ENCODE peak calls at places on chromosomes 11 and 22, in eight cellular contexts. One of them, this sample, is unnamed.

GRCh38 chr22:21634844-21635243 is 2.3 kb downstream of the CCDC116 start:
- DNase-seq in colonic mucosa: no peak
- DNase-seq in OCI-LY7: no peak
- DNase-seq in cardiac muscle cell: no peak
- DNase-seq in choroid plexus epithelial cell: no peak
- DNase-seq in fibroblast of lung: no peak
- DNase-seq in heart left ventricle: peak; percentile 55
- DNase-seq in uterus: no peak
- DNase-seq in this sample: no peak

GRCh38 chr22:43090130-43090789 is 1.1 kb upstream of the TTLL1 start:
- DNase-seq in cardiac muscle cell: peak; percentile 90
- DNase-seq in fibroblast of lung: peak; percentile 89
- DNase-seq in colonic mucosa: peak; percentile 60
- DNase-seq in uterus: peak; percentile 58
- DNase-seq in OCI-LY7: peak; percentile 87
- DNase-seq in heart left ventricle: no peak
- DNase-seq in choroid plexus epithelial cell: peak; percentile 95
- DNase-seq in this sample: peak; percentile 50

GRCh38 chr11:3229673-3230630 is 2.3 kb downstream of the MRGPRE start:
- DNase-seq in OCI-LY7: no peak
- DNase-seq in uterus: no peak
- DNase-seq in colonic mucosa: no peak
- DNase-seq in choroid plexus epithelial cell: no peak
- DNase-seq in cardiac muscle cell: no peak
- DNase-seq in fibroblast of lung: no peak
- DNase-seq in heart left ventricle: no peak
- DNase-seq in this sample: no peak

GRCh38 chr11:109043318-109043717 is 378.4 kb downstream of the DDX10 start:
- DNase-seq in OCI-LY7: no peak
- DNase-seq in heart left ventricle: no peak
- DNase-seq in colonic mucosa: no peak
- DNase-seq in fibroblast of lung: no peak
- DNase-seq in cardiac muscle cell: no peak
- DNase-seq in uterus: no peak
- DNase-seq in choroid plexus epithelial cell: no peak
- DNase-seq in this sample: no peak

GRCh38 chr11:112212710-112213109 is 13.5 kb upstream of the PTS start:
- DNase-seq in uterus: no peak
- DNase-seq in colonic mucosa: no peak
- DNase-seq in cardiac muscle cell: no peak
- DNase-seq in OCI-LY7: no peak
- DNase-seq in fibroblast of lung: no peak
- DNase-seq in choroid plexus epithelial cell: peak; percentile 54
- DNase-seq in heart left ventricle: no peak
- DNase-seq in this sample: no peak

GRCh38 chr22:42489000-42489399 is 30.6 kb downstream of the RRP7A start:
- DNase-seq in heart left ventricle: no peak
- DNase-seq in colonic mucosa: no peak
- DNase-seq in OCI-LY7: no peak
- DNase-seq in choroid plexus epithelial cell: no peak
- DNase-seq in uterus: no peak
- DNase-seq in cardiac muscle cell: no peak
- DNase-seq in fibroblast of lung: no peak
- DNase-seq in this sample: no peak

GRCh38 chr11:106304274-106304673 is 226.8 kb downstream of the AASDHPPT start:
- DNase-seq in heart left ventricle: no peak
- DNase-seq in colonic mucosa: no peak
- DNase-seq in fibroblast of lung: peak; percentile 86
- DNase-seq in cardiac muscle cell: peak; percentile 47
- DNase-seq in OCI-LY7: no peak
- DNase-seq in uterus: no peak
- DNase-seq in choroid plexus epithelial cell: peak; percentile 64
- DNase-seq in this sample: no peak

GRCh38 chr22:47839586-47840245 is 1077.3 kb downstream of the TBC1D22A start:
- DNase-seq in uterus: no peak
- DNase-seq in OCI-LY7: no peak
- DNase-seq in cardiac muscle cell: no peak
- DNase-seq in colonic mucosa: no peak
- DNase-seq in choroid plexus epithelial cell: no peak
- DNase-seq in fibroblast of lung: no peak
- DNase-seq in heart left ventricle: no peak
- DNase-seq in this sample: no peak

GRCh38 chr11:71197096-71197495 is 55.3 kb downstream of the SHANK2 start:
- DNase-seq in heart left ventricle: no peak
- DNase-seq in choroid plexus epithelial cell: no peak
- DNase-seq in uterus: no peak
- DNase-seq in colonic mucosa: no peak
- DNase-seq in cardiac muscle cell: no peak
- DNase-seq in fibroblast of lung: no peak
- DNase-seq in OCI-LY7: no peak
- DNase-seq in this sample: no peak

GRCh38 chr11:71200172-71200716 is 52.1 kb downstream of the SHANK2 start:
- DNase-seq in heart left ventricle: no peak
- DNase-seq in uterus: no peak
- DNase-seq in OCI-LY7: no peak
- DNase-seq in fibroblast of lung: no peak
- DNase-seq in choroid plexus epithelial cell: no peak
- DNase-seq in cardiac muscle cell: no peak
- DNase-seq in colonic mucosa: no peak
- DNase-seq in this sample: no peak

GRCh38 chr11:71198823-71199165 is 53.6 kb downstream of the SHANK2 start:
- DNase-seq in heart left ventricle: no peak
- DNase-seq in cardiac muscle cell: no peak
- DNase-seq in uterus: no peak
- DNase-seq in fibroblast of lung: no peak
- DNase-seq in OCI-LY7: no peak
- DNase-seq in choroid plexus epithelial cell: no peak
- DNase-seq in colonic mucosa: no peak
- DNase-seq in this sample: no peak

GRCh38 chr11:71199226-71199815 is 53.1 kb downstream of the SHANK2 start:
- DNase-seq in fibroblast of lung: no peak
- DNase-seq in choroid plexus epithelial cell: no peak
- DNase-seq in colonic mucosa: no peak
- DNase-seq in heart left ventricle: no peak
- DNase-seq in cardiac muscle cell: no peak
- DNase-seq in OCI-LY7: no peak
- DNase-seq in uterus: no peak
- DNase-seq in this sample: no peak

GRCh38 chr11:71198141-71198822 is 54.1 kb downstream of the SHANK2 start:
- DNase-seq in cardiac muscle cell: no peak
- DNase-seq in OCI-LY7: no peak
- DNase-seq in choroid plexus epithelial cell: no peak
- DNase-seq in uterus: no peak
- DNase-seq in fibroblast of lung: no peak
- DNase-seq in colonic mucosa: no peak
- DNase-seq in heart left ventricle: no peak
- DNase-seq in this sample: no peak
- TF ChIP-seq CTCF in cardiac muscle cell: no peak
- TF ChIP-seq CTCF in OCI-LY7: no peak
- TF ChIP-seq CTCF in choroid plexus epithelial cell: no peak
- TF ChIP-seq CTCF in uterus: no peak
- TF ChIP-seq CTCF in fibroblast of lung: no peak
- TF ChIP-seq CTCF in colonic mucosa: no peak
- TF ChIP-seq CTCF in heart left ventricle: no peak
- TF ChIP-seq CTCF in this sample: no peak

DNA sequence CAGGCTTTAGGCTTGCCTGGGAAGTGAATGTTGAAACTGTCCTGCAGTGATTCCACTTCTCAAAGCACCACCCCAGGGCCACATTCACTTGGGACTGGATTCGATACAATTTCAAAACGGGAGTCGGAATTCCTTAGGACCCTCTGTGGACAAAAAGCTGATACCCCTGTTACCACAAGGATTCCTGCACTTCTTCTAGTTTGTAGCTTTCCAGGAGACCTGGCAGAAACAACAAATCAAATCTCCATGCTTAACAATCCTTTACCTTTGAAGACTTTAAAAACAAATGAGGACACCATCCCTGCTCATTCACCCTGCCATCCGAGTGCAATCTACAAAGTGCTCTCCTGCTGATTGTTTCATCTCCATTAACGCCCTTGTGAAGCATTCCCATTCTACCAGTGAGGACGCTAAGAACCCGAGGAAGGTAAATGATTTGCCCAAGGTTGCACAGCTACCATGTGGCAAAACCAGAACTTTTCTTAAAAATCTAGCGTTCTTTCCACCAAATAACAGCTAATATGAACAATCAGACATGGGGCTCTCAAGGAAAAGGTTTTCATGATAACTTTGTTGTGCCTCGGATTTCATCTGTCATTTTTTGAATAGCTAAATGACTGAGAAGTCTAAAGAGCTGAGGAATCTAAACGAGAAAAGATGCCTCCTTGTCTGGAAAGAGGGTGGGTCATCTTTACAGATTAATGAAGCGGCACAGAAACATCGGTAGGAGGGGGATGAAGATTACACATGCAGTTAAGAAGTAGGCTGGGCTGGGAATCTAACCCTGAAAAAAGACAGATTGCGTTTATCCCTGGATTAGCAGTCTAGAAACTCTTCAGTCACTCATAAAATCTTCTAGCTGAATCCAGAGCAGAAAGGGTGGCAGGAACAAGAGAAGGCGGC is 722 bp upstream of the MPZL2 start:
- DNase-seq in fibroblast of lung: no peak
- DNase-seq in choroid plexus epithelial cell: no peak
- DNase-seq in heart left ventricle: no peak
- DNase-seq in uterus: no peak
- DNase-seq in colonic mucosa: peak; percentile 19
- DNase-seq in OCI-LY7: no peak
- DNase-seq in cardiac muscle cell: no peak
- DNase-seq in this sample: no peak
- TF ChIP-seq CTCF in fibroblast of lung: no peak
- TF ChIP-seq CTCF in choroid plexus epithelial cell: no peak
- TF ChIP-seq CTCF in heart left ventricle: no peak
- TF ChIP-seq CTCF in uterus: no peak
- TF ChIP-seq CTCF in colonic mucosa: no peak
- TF ChIP-seq CTCF in OCI-LY7: no peak
- TF ChIP-seq CTCF in cardiac muscle cell: no peak
- TF ChIP-seq CTCF in this sample: no peak

GRCh38 chr22:19948057-19948760 is 6.6 kb upstream of the TXNRD2 start:
- DNase-seq in fibroblast of lung: no peak
- DNase-seq in cardiac muscle cell: no peak
- DNase-seq in uterus: no peak
- DNase-seq in colonic mucosa: no peak
- DNase-seq in heart left ventricle: no peak
- DNase-seq in choroid plexus epithelial cell: no peak
- DNase-seq in OCI-LY7: no peak
- DNase-seq in this sample: no peak
- TF ChIP-seq CTCF in fibroblast of lung: no peak
- TF ChIP-seq CTCF in cardiac muscle cell: no peak
- TF ChIP-seq CTCF in uterus: no peak
- TF ChIP-seq CTCF in colonic mucosa: peak; percentile 26
- TF ChIP-seq CTCF in heart left ventricle: no peak
- TF ChIP-seq CTCF in choroid plexus epithelial cell: no peak
- TF ChIP-seq CTCF in OCI-LY7: no peak
- TF ChIP-seq CTCF in this sample: peak; percentile 11

DNA sequence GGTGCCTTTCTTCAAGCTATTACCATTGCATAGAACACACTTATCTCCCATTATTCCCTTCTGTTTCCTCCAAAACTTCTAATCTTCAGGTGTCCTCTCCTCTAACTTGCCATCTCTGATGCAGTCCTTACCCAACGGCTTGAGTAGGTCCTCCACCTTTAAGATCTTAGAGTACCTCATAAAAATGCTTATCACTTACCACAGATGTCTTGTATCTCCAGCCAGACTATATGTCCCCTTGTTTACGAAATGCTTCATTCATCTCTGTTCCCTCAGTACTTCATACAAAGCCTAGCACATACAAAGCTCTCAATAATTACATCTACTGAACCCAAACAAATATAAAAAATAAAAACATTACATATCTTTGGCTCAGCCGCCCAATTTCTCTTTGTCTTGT is 49.3 kb downstream of the PAK1 start:
- DNase-seq in choroid plexus epithelial cell: no peak
- DNase-seq in OCI-LY7: no peak
- DNase-seq in heart left ventricle: no peak
- DNase-seq in uterus: no peak
- DNase-seq in fibroblast of lung: no peak
- DNase-seq in colonic mucosa: no peak
- DNase-seq in cardiac muscle cell: no peak
- DNase-seq in this sample: no peak
- TF ChIP-seq CTCF in choroid plexus epithelial cell: no peak
- TF ChIP-seq CTCF in OCI-LY7: no peak
- TF ChIP-seq CTCF in heart left ventricle: no peak
- TF ChIP-seq CTCF in uterus: no peak
- TF ChIP-seq CTCF in fibroblast of lung: no peak
- TF ChIP-seq CTCF in colonic mucosa: no peak
- TF ChIP-seq CTCF in cardiac muscle cell: no peak
- TF ChIP-seq CTCF in this sample: no peak

DNA sequence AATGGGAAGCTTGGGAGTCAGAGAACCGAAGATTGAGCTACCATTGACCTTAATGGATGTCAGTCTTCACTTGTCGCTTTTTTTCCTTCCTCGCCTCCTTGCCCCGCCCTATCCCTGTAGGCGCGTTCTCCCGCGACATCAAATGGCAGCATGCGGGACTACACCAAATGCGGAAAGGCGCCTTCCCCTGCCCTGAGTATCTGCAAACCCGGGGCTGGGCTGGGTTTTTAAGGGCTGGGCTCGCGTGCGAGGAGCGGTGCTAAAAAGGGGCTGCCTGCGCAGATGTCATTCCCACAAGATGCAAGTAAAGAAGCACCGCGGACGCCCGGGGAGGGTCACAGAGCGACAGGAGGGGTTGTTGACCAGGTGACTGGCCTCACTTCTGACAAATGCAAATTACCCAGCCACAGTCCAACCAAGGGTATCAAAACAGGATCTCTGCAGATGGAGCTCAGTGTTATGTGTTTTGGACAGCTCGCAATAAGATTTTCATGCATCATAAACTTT is 4.7 kb upstream of the FAM111B start:
- DNase-seq in OCI-LY7: peak; percentile 94
- DNase-seq in colonic mucosa: peak; percentile 79
- DNase-seq in heart left ventricle: peak; percentile 68
- DNase-seq in cardiac muscle cell: peak; percentile 46
- DNase-seq in choroid plexus epithelial cell: peak; percentile 51
- DNase-seq in uterus: peak; percentile 14
- DNase-seq in fibroblast of lung: peak; percentile 23
- DNase-seq in this sample: peak; percentile 76
- TF ChIP-seq CTCF in OCI-LY7: peak; percentile 69
- TF ChIP-seq CTCF in colonic mucosa: peak; percentile 14
- TF ChIP-seq CTCF in heart left ventricle: peak; percentile 26
- TF ChIP-seq CTCF in cardiac muscle cell: peak; percentile 45
- TF ChIP-seq CTCF in choroid plexus epithelial cell: peak; percentile 49
- TF ChIP-seq CTCF in uterus: no peak
- TF ChIP-seq CTCF in fibroblast of lung: peak; percentile 48
- TF ChIP-seq CTCF in this sample: no peak

GRCh38 chr11:68341557-68342458 is 29.4 kb downstream of the LRP5 start:
- DNase-seq in fibroblast of lung: no peak
- DNase-seq in cardiac muscle cell: no peak
- DNase-seq in OCI-LY7: no peak
- DNase-seq in choroid plexus epithelial cell: no peak
- DNase-seq in uterus: no peak
- DNase-seq in heart left ventricle: no peak
- DNase-seq in colonic mucosa: no peak
- DNase-seq in this sample: no peak
- TF ChIP-seq CTCF in fibroblast of lung: peak; percentile 11
- TF ChIP-seq CTCF in cardiac muscle cell: no peak
- TF ChIP-seq CTCF in OCI-LY7: peak; percentile 25
- TF ChIP-seq CTCF in choroid plexus epithelial cell: peak; percentile 34
- TF ChIP-seq CTCF in uterus: no peak
- TF ChIP-seq CTCF in heart left ventricle: peak; percentile 16
- TF ChIP-seq CTCF in colonic mucosa: no peak
- TF ChIP-seq CTCF in this sample: no peak

GRCh38 chr22:27080191-27080590 is 422.8 kb downstream of the MIAT start:
- DNase-seq in OCI-LY7: no peak
- DNase-seq in cardiac muscle cell: no peak
- DNase-seq in colonic mucosa: no peak
- DNase-seq in choroid plexus epithelial cell: no peak
- DNase-seq in uterus: no peak
- DNase-seq in fibroblast of lung: no peak
- DNase-seq in heart left ventricle: no peak
- DNase-seq in this sample: no peak
- TF ChIP-seq CTCF in OCI-LY7: no peak
- TF ChIP-seq CTCF in cardiac muscle cell: no peak
- TF ChIP-seq CTCF in colonic mucosa: no peak
- TF ChIP-seq CTCF in choroid plexus epithelial cell: no peak
- TF ChIP-seq CTCF in uterus: no peak
- TF ChIP-seq CTCF in fibroblast of lung: no peak
- TF ChIP-seq CTCF in heart left ventricle: no peak
- TF ChIP-seq CTCF in this sample: no peak